ENCODE peak calls at places on chromosome 10, in five cellular contexts. H, C, X, L and Y are unnamed samples.

GRCh38 chr10:34666008-34666700 is 148.9 kb downstream of the PARD3 start:
- DNase-seq in H (peak; percentile 77), L (peak; percentile 96), C (peak; percentile 100), X (peak; percentile 85), Y (peak; percentile 62)

GRCh38 chr10:60914676-60915075 is 29.3 kb downstream of the RHOBTB1 start:
- DNase-seq in C (no peak), H (no peak), X (no peak), L (peak; percentile 86), Y (no peak)

GRCh38 chr10:93757136-93757535 is 600 bp upstream of the LGI1 start:
- DNase-seq in L (peak; percentile 20), X (no peak), H (no peak), C (no peak), Y (peak; percentile 39)

GRCh38 chr10:43262043-43262901 is 4.6 kb downstream of the RASGEF1A start:
- DNase-seq in C (no peak), X (no peak), H (no peak), L (no peak), Y (peak; percentile 93)

GRCh38 chr10:132856869-132857524 is 71.0 kb upstream of the NKX6-2 start:
- DNase-seq in H (no peak), L (no peak), C (no peak), X (no peak), Y (no peak)

GRCh38 chr10:11178606-11179221 is 161.0 kb downstream of the CELF2 start:
- DNase-seq in L (no peak), X (peak; percentile 98), H (no peak), C (no peak), Y (no peak)

GRCh38 chr10:76324283-76324682 is 892.9 kb downstream of the LRMDA start:
- DNase-seq in X (no peak), H (no peak), C (peak; percentile 86), L (peak; percentile 35), Y (no peak)

GRCh38 chr10:24132741-24133140 is 76.2 kb upstream of the KIAA1217 start:
- DNase-seq in X (no peak), H (no peak), L (peak; percentile 49), C (peak; percentile 29), Y (no peak)

GRCh38 chr10:129545257-129545656 is 78.2 kb downstream of the MGMT start:
- DNase-seq in X (no peak), C (peak; percentile 63), H (no peak), L (peak; percentile 32), Y (no peak)

GRCh38 chr10:132307823-132308587 is at the start of gene STK32C:
- DNase-seq in H (peak; percentile 54), C (peak; percentile 74), X (peak; percentile 74), L (peak; percentile 98), Y (peak; percentile 97)

GRCh38 chr10:15137636-15138035 is 30.9 kb downstream of the NMT2 start:
- DNase-seq in L (peak; percentile 30), H (no peak), X (no peak), C (no peak), Y (no peak)

GRCh38 chr10:3192856-3193635 is 20.5 kb upstream of the PITRM1 start:
- DNase-seq in X (peak; percentile 55), C (peak; percentile 64), H (peak; percentile 34), L (peak; percentile 86), Y (peak; percentile 64)

GRCh38 chr10:13632879-13633437 is 46.2 kb downstream of the PRPF18 start:
- DNase-seq in L (no peak), X (no peak), C (no peak), H (no peak), Y (peak; percentile 14)

GRCh38 chr10:45023426-45023825 is 22.7 kb downstream of the ZNF22 start:
- DNase-seq in H (no peak), L (peak; percentile 22), C (no peak), X (no peak), Y (peak; percentile 4)

GRCh38 chr10:47325303-47326291 is 3.3 kb downstream of the GDF2 start:
- DNase-seq in L (no peak), C (no peak), H (no peak), X (no peak), Y (no peak)

GRCh38 chr10:34884272-34884952 is 69.3 kb upstream of the PARD3 start:
- DNase-seq in H (no peak), X (peak; percentile 33), L (no peak), C (peak; percentile 66), Y (no peak)

GRCh38 chr10:3789621-3790020 is 4.6 kb upstream of the KLF6 start:
- DNase-seq in C (no peak), H (no peak), L (no peak), X (no peak), Y (no peak)

DNA sequence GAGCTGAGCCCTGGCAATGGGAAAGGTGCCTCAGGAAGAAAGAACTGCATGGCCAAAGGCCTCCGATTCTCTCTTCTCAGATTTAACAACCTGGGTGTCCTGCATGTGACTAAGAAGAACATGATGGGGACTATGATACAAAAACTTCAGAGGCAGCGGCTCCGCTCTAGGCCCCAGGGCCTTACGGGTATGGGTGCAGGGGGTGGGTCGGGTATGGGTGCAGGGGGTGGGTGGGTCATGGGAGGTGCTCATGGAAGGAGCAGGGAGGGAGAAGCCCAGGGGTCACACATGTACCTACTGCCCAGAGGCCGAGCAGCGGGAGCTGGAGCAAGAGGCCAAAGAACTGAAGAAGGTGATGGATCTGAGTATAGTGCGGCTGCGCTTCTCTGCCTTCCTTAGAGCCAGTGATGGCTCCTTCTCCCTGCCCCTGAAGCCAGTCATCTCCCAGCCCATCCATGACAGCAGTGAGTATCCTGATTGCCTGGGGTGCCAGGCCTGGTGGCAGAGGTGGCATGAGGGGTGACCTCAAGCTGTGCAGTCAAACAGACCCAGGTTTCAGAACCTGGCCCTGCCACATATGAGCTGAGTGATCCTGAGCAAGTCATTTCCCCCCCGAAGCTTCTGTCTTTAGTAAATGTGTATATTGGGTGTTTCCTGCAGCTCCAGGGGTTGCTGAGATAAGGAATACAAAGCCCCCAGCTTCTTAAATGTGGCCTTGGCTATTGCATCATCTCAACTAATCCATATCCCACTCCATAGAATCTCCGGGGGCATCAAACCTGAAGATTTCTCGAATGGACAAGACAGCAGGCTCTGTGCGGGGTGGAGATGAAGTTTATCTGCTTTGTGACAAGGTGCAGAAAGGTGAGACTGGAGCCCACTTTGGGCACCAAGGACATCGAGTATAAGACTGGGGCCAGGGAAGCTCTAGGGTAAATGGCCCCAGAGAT is 2.0 kb downstream of the NFKB2 start:
- DNase-seq in L (no peak), H (no peak), C (no peak), X (no peak), Y (no peak)
- H3K9ac ChIP-seq in L (no peak overlapping the region), H (no peak overlapping the region), C (no peak overlapping the region), X (no peak overlapping the region), Y (no peak overlapping the region)

GRCh38 chr10:31036209-31036608 is 4.5 kb upstream of the ZNF438 start:
- DNase-seq in L (no peak), X (no peak), H (no peak), C (peak; percentile 27), Y (peak; percentile 55)
- TF ChIP-seq EZH2phosphoT487 in L (no peak), X (no peak), H (no peak), C (no peak), Y (no peak)

GRCh38 chr10:124733566-124734245 is 10.5 kb downstream of the FAM53B start:
- DNase-seq in H (no peak), L (no peak), X (peak; percentile 25), C (no peak), Y (no peak)
- H3K9ac ChIP-seq in H (no peak overlapping the region), L (no peak overlapping the region), X (peak overlapping the region; percentile 72), C (no peak overlapping the region), Y (no peak overlapping the region)

GRCh38 chr10:70462349-70462984 is 16.1 kb upstream of the PALD1 start:
- DNase-seq in H (peak; percentile 56), X (no peak), L (peak; percentile 61), C (peak; percentile 97), Y (peak; percentile 1)
- TF ChIP-seq EZH2phosphoT487 in H (no peak), X (no peak), L (no peak), C (no peak), Y (no peak)

GRCh38 chr10:71667374-71667750 is 52.2 kb downstream of the C10orf105 start:
- DNase-seq in X (no peak), H (no peak), L (no peak), C (no peak), Y (no peak)
- H3K9ac ChIP-seq in X (no peak overlapping the region), H (no peak overlapping the region), L (no peak overlapping the region), C (no peak overlapping the region), Y (no peak overlapping the region)

GRCh38 chr10:97333601-97334369 is 744 bp downstream of the FRAT2 start:
- DNase-seq in H (no peak), L (peak; percentile 79), C (peak; percentile 47), X (no peak), Y (peak; percentile 61)

GRCh38 chr10:97331304-97331703 is 3.2 kb downstream of the FRAT2 start:
- DNase-seq in X (no peak), H (no peak), L (no peak), C (no peak), Y (no peak)

GRCh38 chr10:97334370-97335175 is at the start of gene FRAT2:
- DNase-seq in C (peak; percentile 78), H (peak; percentile 79), X (peak; percentile 86), L (peak; percentile 96), Y (peak; percentile 95)

GRCh38 chr10:97333351-97333600 is 1.3 kb downstream of the FRAT2 start:
- DNase-seq in L (peak; percentile 61), H (no peak), X (no peak), C (no peak), Y (peak; percentile 62)

DNA sequence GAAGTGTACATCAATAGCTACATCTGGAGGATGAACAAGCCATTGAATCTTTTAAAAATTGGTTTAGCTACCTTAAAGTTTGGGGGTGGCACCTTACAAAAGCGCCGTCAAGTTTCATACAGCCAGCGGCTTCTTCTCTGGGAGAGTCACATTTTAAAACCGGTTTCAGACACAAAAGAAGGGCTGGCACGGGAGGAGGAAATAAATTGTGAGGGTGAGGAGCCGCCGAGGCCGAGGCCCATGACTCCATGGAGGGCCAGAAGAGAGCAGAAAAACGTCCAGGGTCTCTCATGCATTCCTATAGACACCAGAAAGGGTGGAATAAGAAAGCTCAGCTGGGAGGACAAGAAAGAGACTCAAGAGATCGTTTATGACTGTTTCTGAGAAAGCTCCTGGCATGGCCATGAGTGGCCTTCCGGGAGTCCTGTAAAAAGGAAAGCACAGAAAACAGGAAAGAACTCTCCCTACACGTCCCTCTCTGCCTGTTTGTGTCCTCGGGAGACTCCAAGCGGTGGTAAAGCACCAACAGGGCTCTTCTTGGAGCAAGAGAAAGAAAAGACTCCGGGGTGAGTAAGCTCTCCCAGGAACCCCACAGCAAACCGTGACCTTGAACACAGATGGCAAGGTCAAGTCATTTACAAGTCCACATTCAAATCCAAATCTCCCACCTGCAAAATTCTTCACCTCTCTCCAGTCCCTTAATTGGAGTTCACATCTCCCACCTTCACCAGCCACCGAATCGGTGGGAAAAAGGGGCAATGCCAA is 1.8 kb downstream of the FRAT2 start:
- DNase-seq in H (no peak), X (no peak), C (peak; percentile 75), L (peak; percentile 90), Y (peak; percentile 62)
- TF ChIP-seq EZH2phosphoT487 in H (no peak), X (no peak), C (no peak), L (no peak), Y (no peak)

GRCh38 chr10:112393341-112393740 is 19.4 kb downstream of the ACSL5 start:
- DNase-seq in H (no peak), L (no peak), C (no peak), X (no peak), Y (no peak)

GRCh38 chr10:112390125-112390703 is 16.3 kb downstream of the ACSL5 start:
- DNase-seq in C (no peak), H (no peak), L (no peak), X (no peak), Y (no peak)

GRCh38 chr10:112385143-112385695 is 11.3 kb downstream of the ACSL5 start:
- DNase-seq in C (no peak), L (no peak), X (no peak), H (no peak), Y (no peak)

GRCh38 chr10:112388548-112388947 is 14.6 kb downstream of the ACSL5 start:
- DNase-seq in X (no peak), H (no peak), L (no peak), C (no peak), Y (no peak)

GRCh38 chr10:112389147-112389822 is 15.4 kb downstream of the ACSL5 start:
- DNase-seq in L (peak; percentile 84), H (peak; percentile 99), X (no peak), C (peak; percentile 81), Y (no peak)
- H3K9ac ChIP-seq in L (peak overlapping the region; percentile 43), H (peak overlapping the region; percentile 62), X (no peak overlapping the region), C (no peak overlapping the region), Y (no peak overlapping the region)